ENCODE peak calls at places on chromosomes 2 and 18, in nine cellular contexts. Q, R, W, C, Y, M, B, U and P are unnamed samples.

GRCh38 chr18:58661423-58661822 is 9.8 kb upstream of the MALT1 start:
- DNase-seq in Q (no peak), R (no peak), W (no peak), C (no peak), Y (peak; percentile 38), M (no peak), B (no peak), U (no peak), P (no peak)

GRCh38 chr2:96895709-96896651 is 26.1 kb upstream of the SEMA4C start:
- DNase-seq in Q (no peak), R (no peak), W (no peak), C (no peak), Y (no peak), M (no peak), B (no peak), U (no peak), P (peak; percentile 68)

GRCh38 chr2:96097441-96097840 is 18.9 kb downstream of the ADRA2B start:
- DNase-seq in Q (no peak), R (no peak), W (no peak), C (no peak), Y (no peak), M (no peak), B (no peak), U (no peak), P (peak; percentile 63)

GRCh38 chr2:127419448-127420038 is 1.3 kb downstream of the PROC start:
- DNase-seq in Q (no peak), R (no peak), W (no peak), C (no peak), Y (no peak), M (no peak), B (no peak), U (no peak), P (no peak)

GRCh38 chr2:27992787-27993747 is 102.5 kb downstream of the BABAM2 start:
- DNase-seq in Q (no peak), R (no peak), W (peak; percentile 86), C (no peak), Y (peak; percentile 68), M (peak; percentile 50), B (no peak), U (no peak), P (peak; percentile 75)

GRCh38 chr2:16409006-16409390 is 256.6 kb downstream of the CYRIA start:
- DNase-seq in Q (no peak), R (no peak), W (no peak), C (no peak), Y (no peak), M (no peak), B (no peak), U (no peak), P (no peak)

GRCh38 chr2:183709829-183710228 is 585.6 kb downstream of the NUP35 start:
- DNase-seq in Q (no peak), R (no peak), W (no peak), C (no peak), Y (no peak), M (no peak), B (no peak), U (no peak), P (no peak)

GRCh38 chr2:1855150-1855549 is 110.8 kb upstream of the PXDN start:
- DNase-seq in Q (no peak), R (no peak), W (peak; percentile 31), C (no peak), Y (peak; percentile 13), M (no peak), B (no peak), U (no peak), P (no peak)

GRCh38 chr2:233240897-233241296 is 10.6 kb upstream of the ATG16L1 start:
- DNase-seq in Q (no peak), R (peak; percentile 56), W (no peak), C (no peak), Y (no peak), M (no peak), B (no peak), U (no peak), P (no peak)

GRCh38 chr2:201939366-201939985 is 94.2 kb upstream of the FZD7 start:
- DNase-seq in Q (no peak), R (no peak), W (peak; percentile 65), C (no peak), Y (peak; percentile 12), M (no peak), B (no peak), U (no peak), P (no peak)

GRCh38 chr18:79906706-79907105 is 44.7 kb downstream of the SLC66A2 start:
- DNase-seq in Q (no peak), R (no peak), W (no peak), C (no peak), Y (no peak), M (no peak), B (no peak), U (no peak), P (no peak)

GRCh38 chr2:149490296-149490695 is 97.3 kb downstream of the MMADHC start:
- DNase-seq in Q (no peak), R (no peak), W (peak; percentile 42), C (no peak), Y (peak; percentile 54), M (no peak), B (no peak), U (no peak), P (no peak)

GRCh38 chr18:23950644-23951043 is 63.9 kb upstream of the TTC39C start:
- DNase-seq in Q (no peak), R (no peak), W (no peak), C (no peak), Y (no peak), M (no peak), B (no peak), U (no peak), P (no peak)

GRCh38 chr2:128354161-128354560 is 35.5 kb upstream of the HS6ST1 start:
- DNase-seq in Q (no peak), R (no peak), W (no peak), C (no peak), Y (no peak), M (no peak), B (no peak), U (no peak), P (no peak)

GRCh38 chr2:207163815-207164747 is 1.7 kb downstream of the KLF7 start:
- DNase-seq in Q (peak; percentile 52), R (peak; percentile 20), W (peak; percentile 55), C (peak; percentile 69), Y (peak; percentile 78), M (peak; percentile 55), B (peak; percentile 36), U (peak; percentile 58), P (peak; percentile 66)

GRCh38 chr2:207166349-207167128 is 791 bp upstream of the KLF7 start:
- DNase-seq in Q (peak; percentile 69), R (peak; percentile 86), W (peak; percentile 81), C (peak; percentile 84), Y (peak; percentile 93), M (peak; percentile 91), B (peak; percentile 80), U (peak; percentile 83), P (peak; percentile 54)

GRCh38 chr2:207165121-207166038 is at the start of gene KLF7:
- DNase-seq in Q (peak; percentile 45), R (peak; percentile 69), W (peak; percentile 58), C (peak; percentile 43), Y (peak; percentile 52), M (peak; percentile 66), B (peak; percentile 51), U (peak; percentile 43), P (no peak)

GRCh38 chr2:207167129-207167923 is 1.6 kb upstream of the KLF7 start:
- DNase-seq in Q (peak; percentile 13), R (no peak), W (peak; percentile 86), C (no peak), Y (peak; percentile 76), M (no peak), B (no peak), U (no peak), P (peak; percentile 62)

DNA sequence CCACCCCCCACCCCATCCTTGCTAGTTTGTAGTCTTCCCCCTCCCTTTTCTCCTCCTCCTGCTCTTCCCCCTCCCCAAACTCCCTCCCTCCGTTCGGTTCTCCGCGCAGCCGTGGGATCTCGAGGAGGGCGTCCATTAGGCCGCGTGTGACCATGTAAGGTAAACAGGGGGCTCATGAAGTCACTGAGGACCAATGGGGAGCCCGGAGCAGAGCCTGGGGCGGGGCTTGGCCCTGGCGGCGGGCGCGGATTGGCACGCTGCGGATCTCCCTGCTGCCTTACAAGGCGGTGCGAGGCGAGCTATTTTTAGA is 246 bp upstream of the KLF7 start:
- DNase-seq in Q (peak; percentile 95), R (peak; percentile 100), W (peak; percentile 100), C (peak; percentile 99), Y (peak; percentile 100), M (peak; percentile 99), B (peak; percentile 98), U (peak; percentile 98), P (peak; percentile 98)
- H3K4me3 ChIP-seq in Q (peak overlapping the region; percentile 87), R (peak overlapping the region; percentile 85), W (peak overlapping the region; percentile 90), C (peak overlapping the region; percentile 98), Y (peak overlapping the region; percentile 85), M (peak overlapping the region; percentile 68), B (peak overlapping the region; percentile 67), U (peak overlapping the region; percentile 88), P (peak overlapping the region; percentile 82)

DNA sequence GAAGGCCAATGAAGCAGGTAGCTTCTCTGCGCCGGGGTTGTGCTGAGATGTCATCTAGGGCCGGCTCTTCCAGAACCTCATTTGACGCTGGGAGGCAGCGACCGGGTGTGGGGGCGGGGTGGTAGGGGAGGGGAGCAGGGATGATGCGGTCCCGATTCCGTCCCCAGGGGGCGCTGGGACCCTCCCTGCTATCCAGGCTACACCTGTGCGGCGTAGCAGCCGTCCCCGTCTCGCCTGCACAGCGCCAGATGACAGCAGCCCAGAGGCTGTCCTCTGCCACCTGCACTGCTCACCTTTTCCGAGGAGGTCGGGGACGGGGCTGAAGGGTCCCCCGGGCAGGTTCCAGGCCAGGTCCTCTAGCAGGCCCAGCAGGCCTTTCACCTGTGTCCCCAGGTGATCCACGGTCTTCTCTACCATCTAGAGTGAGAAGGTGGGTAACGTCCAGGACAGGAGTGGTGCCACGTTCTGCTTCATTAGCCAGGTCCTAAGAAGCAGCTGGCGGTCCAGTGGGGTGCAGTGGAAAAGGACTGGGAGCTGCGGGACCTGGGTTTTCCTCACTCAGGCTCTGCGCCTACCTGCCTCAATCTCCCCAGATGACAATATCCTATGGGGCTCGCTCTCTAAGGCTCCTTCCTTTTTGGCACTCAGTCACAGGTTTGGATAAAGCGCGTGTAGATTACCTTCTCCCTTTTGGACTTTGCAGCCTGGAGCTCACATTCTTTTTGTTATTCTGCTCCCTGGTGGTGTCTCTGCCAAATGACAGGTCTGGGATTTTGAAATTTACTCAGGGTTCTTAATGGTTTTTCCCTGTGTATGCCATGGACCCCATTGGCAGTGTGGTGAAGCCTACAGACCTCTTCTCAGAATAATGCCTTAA is 56.0 kb upstream of the RAB6C start:
- DNase-seq in Q (no peak), R (no peak), W (peak; percentile 14), C (no peak), Y (peak; percentile 62), M (peak; percentile 36), B (peak; percentile 55), U (no peak), P (peak; percentile 40)
- H3K27me3 ChIP-seq in Q (peaks cover 38% of the 10 kb centered on the region), R (no peaks in the 10 kb centered on the region), W (no peaks in the 10 kb centered on the region), C (peaks cover 23% of the 10 kb centered on the region), Y (peaks cover 39% of the 10 kb centered on the region), M (no peaks in the 10 kb centered on the region), B (no peaks in the 10 kb centered on the region), U (no peaks in the 10 kb centered on the region), P (peaks cover 5% of the 10 kb centered on the region)

GRCh38 chr2:47566207-47566858 is 163.4 kb downstream of the MSH2 start:
- DNase-seq in Q (no peak), R (no peak), W (no peak), C (no peak), Y (no peak), M (no peak), B (no peak), U (no peak), P (no peak)
- H3K4me3 ChIP-seq in Q (no peak overlapping the region), R (no peak overlapping the region), W (no peak overlapping the region), C (no peak overlapping the region), Y (no peak overlapping the region), M (no peak overlapping the region), B (no peak overlapping the region), U (no peak overlapping the region), P (no peak overlapping the region)

GRCh38 chr2:239750045-239750835 is 274.9 kb downstream of the NDUFA10 start:
- DNase-seq in Q (no peak), R (no peak), W (no peak), C (no peak), Y (no peak), M (no peak), B (no peak), U (no peak), P (no peak)
- H3K27me3 ChIP-seq in Q (no peaks in the 10 kb centered on the region), R (no peaks in the 10 kb centered on the region), W (no peaks in the 10 kb centered on the region), C (peaks cover 41% of the 10 kb centered on the region), Y (no peaks in the 10 kb centered on the region), M (peaks cover 6% of the 10 kb centered on the region), B (no peaks in the 10 kb centered on the region), U (no peaks in the 10 kb centered on the region), P (no peaks in the 10 kb centered on the region)